ENCODE peak calls at places on chromosomes 4 and X, in five cellular contexts. D, E, Q, A and T are unnamed samples.

GRCh38 chr4:184911310-184911709 is 85.5 kb upstream of the ACSL1 start:
- DNase-seq in D (no peak), Q (no peak), A (no peak), E (peak; percentile 38), T (no peak)

GRCh38 chr4:95798003-95798402 is 41.9 kb upstream of the PDHA2 start:
- DNase-seq in D (no peak), Q (no peak), E (no peak), A (no peak), T (no peak)

GRCh38 chrX:108261541-108262218 is 170.1 kb downstream of the ATG4A start:
- DNase-seq in Q (peak; percentile 5), A (no peak), E (no peak), D (no peak), T (no peak)

GRCh38 chr4:6999172-7000086 is 43.7 kb upstream of the TADA2B start:
- DNase-seq in A (no peak), D (no peak), Q (peak; percentile 40), E (no peak), T (peak; percentile 62)

GRCh38 chrX:102498732-102499131 is 17.8 kb downstream of the TMSB15A start:
- DNase-seq in Q (no peak), E (no peak), D (no peak), A (no peak), T (no peak)

GRCh38 chrX:119541188-119541587 is 24.0 kb downstream of the STEEP1 start:
- DNase-seq in Q (no peak), D (no peak), A (no peak), E (no peak), T (no peak)

GRCh38 chrX:2820131-2820771 is 8.5 kb upstream of the GYG2 start:
- DNase-seq in A (no peak), E (no peak), Q (no peak), D (no peak), T (no peak)

GRCh38 chr4:109303141-109303499 is 662 bp upstream of the COL25A1 start:
- DNase-seq in Q (no peak), A (no peak), E (no peak), D (no peak), T (no peak)

GRCh38 chr4:88219099-88219498 is 60.7 kb upstream of the ABCG2 start:
- DNase-seq in Q (peak; percentile 51), A (no peak), D (peak; percentile 42), E (no peak), T (no peak)

GRCh38 chr4:5027366-5027765 is 8.1 kb upstream of the CYTL1 start:
- DNase-seq in D (no peak), E (peak; percentile 2), A (no peak), Q (peak; percentile 11), T (no peak)

GRCh38 chrX:143648705-143649104 is 12.8 kb upstream of the SLITRK4 start:
- DNase-seq in D (peak; percentile 12), Q (peak; percentile 65), A (no peak), E (no peak), T (no peak)

GRCh38 chr4:125428832-125429231 is 114.1 kb downstream of the FAT4 start:
- DNase-seq in E (no peak), A (no peak), D (no peak), Q (no peak), T (no peak)

GRCh38 chrX:4850312-4850711 is 1136.9 kb upstream of the PRKX start:
- DNase-seq in A (no peak), Q (no peak), D (no peak), E (no peak), T (no peak)

GRCh38 chrX:122552291-122552800 is 631.7 kb upstream of the GRIA3 start:
- DNase-seq in Q (no peak), D (no peak), A (no peak), E (no peak), T (no peak)